ENCODE peak calls at places on chromosome 9, in six cellular contexts. X is T-cell, V is mammary epithelial cell, J is left colon, M is GM20000, T is NB4. N is an unnamed sample.

GRCh38 chr9:94782367-94783120 is 56.0 kb downstream of the AOPEP start:
- DNase-seq in X (no peak), V (no peak), J (no peak), M (no peak), T (no peak), N (no peak)

GRCh38 chr9:123679330-123679987 is 250.5 kb downstream of the DENND1A start:
- DNase-seq in X (no peak), V (no peak), J (peak), M (peak), T (no peak), N (no peak)

GRCh38 chr9:1871486-1872181 is 143.5 kb upstream of the SMARCA2 start:
- DNase-seq in X (no peak), V (no peak), J (no peak), M (no peak), T (peak), N (no peak)

GRCh38 chr9:107019216-107019615 is 156.2 kb downstream of the ZNF462 start:
- DNase-seq in X (no peak), V (peak), J (no peak), M (no peak), T (no peak), N (no peak)

GRCh38 chr9:16794871-16795639 is 75.4 kb downstream of the BNC2 start:
- DNase-seq in X (no peak), V (no peak), J (no peak), M (no peak), T (no peak), N (no peak)

GRCh38 chr9:95507456-95508241 is 9.1 kb downstream of the PTCH1 start:
- DNase-seq in X (peak), V (peak), J (peak), M (peak), T (peak), N (peak)

GRCh38 chr9:20405086-20405485 is 217.2 kb downstream of the MLLT3 start:
- DNase-seq in X (no peak), V (no peak), J (no peak), M (no peak), T (no peak), N (no peak)

GRCh38 chr9:23821400-23822181 is 4.4 kb downstream of the ELAVL2 start:
- DNase-seq in X (no peak), V (peak), J (peak), M (no peak), T (no peak), N (no peak)

GRCh38 chr9:78103971-78104433 is 72.4 kb upstream of the GNAQ start:
- DNase-seq in X (no peak), V (no peak), J (no peak), M (peak), T (peak), N (no peak)